ENCODE peak calls at places on chromosomes 3 and 15, in eight cellular contexts. T is A172, N is iPS-NIHi11, U is transverse colon, X is memory B cell, F is NCI-H460, Y is neural progenitor cell, A is posterior cingulate gyrus. L is an unnamed sample.

GRCh38 chr15:29937956-29938355 is 115.7 kb upstream of the TJP1 start:
- DNase-seq in T (no peak), N (no peak), U (no peak), X (no peak), F (no peak), Y (no peak), A (no peak), L (no peak)

GRCh38 chr15:72281713-72282112 is 9.4 kb upstream of the PARP6 start:
- DNase-seq in T (no peak), N (no peak), U (no peak), X (no peak), F (no peak), Y (no peak), A (no peak), L (no peak)

GRCh38 chr15:68376447-68377060 is 55.4 kb downstream of the ITGA11 start:
- DNase-seq in T (no peak), N (no peak), U (no peak), X (no peak), F (no peak), Y (no peak), A (no peak), L (no peak)

GRCh38 chr3:103410231-103410630 is 975.4 kb downstream of the ZPLD1 start:
- DNase-seq in T (no peak), N (peak; percentile 23), U (no peak), X (no peak), F (no peak), Y (peak; percentile 36), A (peak; percentile 59), L (no peak)

GRCh38 chr15:73333001-73333400 is 35.8 kb downstream of the HCN4 start:
- DNase-seq in T (no peak), N (no peak), U (no peak), X (no peak), F (no peak), Y (no peak), A (peak; percentile 24), L (no peak)

GRCh38 chr3:22122567-22122966 is 371.6 kb upstream of the ZNF385D start:
- DNase-seq in T (no peak), N (no peak), U (no peak), X (no peak), F (no peak), Y (no peak), A (no peak), L (no peak)

GRCh38 chr3:11096266-11097135 is 57.8 kb upstream of the HRH1 start:
- DNase-seq in T (peak; percentile 91), N (peak; percentile 75), U (peak; percentile 47), X (no peak), F (peak; percentile 29), Y (peak; percentile 57), A (peak; percentile 96), L (peak; percentile 74)

GRCh38 chr15:73628976-73629854 is 4.0 kb downstream of the NPTN start:
- DNase-seq in T (no peak), N (no peak), U (no peak), X (no peak), F (no peak), Y (no peak), A (no peak), L (no peak)

GRCh38 chr15:101406014-101406413 is 83.5 kb downstream of the PCSK6 start:
- DNase-seq in T (no peak), N (no peak), U (no peak), X (no peak), F (no peak), Y (no peak), A (peak; percentile 53), L (no peak)

GRCh38 chr3:45480871-45481270 is 92.5 kb downstream of the LARS2 start:
- DNase-seq in T (no peak), N (no peak), U (no peak), X (no peak), F (no peak), Y (no peak), A (no peak), L (no peak)

L was measured in HCT116.